ENCODE peak calls at places on chromosomes 16 and 17, in seven cellular contexts. One of them, this sample, is unnamed.

GRCh38 chr16:70688266-70688742 is 2.5 kb upstream of the MTSS2 start:
- DNase-seq in GM23338: peak
- DNase-seq in breast epithelium: peak
- DNase-seq in transverse colon: peak
- DNase-seq in stomach: peak
- DNase-seq in HL-60: no peak
- DNase-seq in HCT116: no peak
- DNase-seq in this sample: no peak

GRCh38 chr16:83402969-83403368 is 404.8 kb upstream of the HSBP1 start:
- DNase-seq in HL-60: no peak
- DNase-seq in GM23338: peak
- DNase-seq in breast epithelium: no peak
- DNase-seq in HCT116: no peak
- DNase-seq in transverse colon: no peak
- DNase-seq in stomach: no peak
- DNase-seq in this sample: no peak

GRCh38 chr17:58303981-58304734 is 23.4 kb upstream of the MPO start:
- DNase-seq in HCT116: peak
- DNase-seq in breast epithelium: peak
- DNase-seq in HL-60: peak
- DNase-seq in GM23338: peak
- DNase-seq in transverse colon: peak
- DNase-seq in stomach: peak
- DNase-seq in this sample: peak

GRCh38 chr17:55845385-55845784 is 94.5 kb downstream of the PCTP start:
- DNase-seq in stomach: peak
- DNase-seq in transverse colon: peak
- DNase-seq in HCT116: no peak
- DNase-seq in HL-60: no peak
- DNase-seq in GM23338: peak
- DNase-seq in breast epithelium: no peak
- DNase-seq in this sample: no peak

GRCh38 chr16:31354394-31355291 is at the start of gene ITGAX:
- DNase-seq in GM23338: no peak
- DNase-seq in transverse colon: peak
- DNase-seq in HCT116: no peak
- DNase-seq in breast epithelium: no peak
- DNase-seq in stomach: peak
- DNase-seq in HL-60: peak
- DNase-seq in this sample: no peak

GRCh38 chr16:66618588-66618987 is 14.1 kb downstream of the CMTM3 start:
- DNase-seq in HCT116: peak
- DNase-seq in stomach: no peak
- DNase-seq in breast epithelium: no peak
- DNase-seq in GM23338: no peak
- DNase-seq in HL-60: no peak
- DNase-seq in transverse colon: no peak
- DNase-seq in this sample: peak

GRCh38 chr16:17224350-17224749 is 246.4 kb downstream of the XYLT1 start:
- DNase-seq in HCT116: no peak
- DNase-seq in transverse colon: no peak
- DNase-seq in stomach: no peak
- DNase-seq in GM23338: no peak
- DNase-seq in HL-60: no peak
- DNase-seq in breast epithelium: no peak
- DNase-seq in this sample: no peak

GRCh38 chr17:35376245-35376644 is 2.8 kb upstream of the SLFN11 start:
- DNase-seq in transverse colon: no peak
- DNase-seq in stomach: no peak
- DNase-seq in HL-60: peak
- DNase-seq in HCT116: no peak
- DNase-seq in GM23338: no peak
- DNase-seq in breast epithelium: no peak
- DNase-seq in this sample: no peak

GRCh38 chr17:37068266-37068665 is 119.5 kb downstream of the AATF start:
- DNase-seq in stomach: peak
- DNase-seq in HL-60: no peak
- DNase-seq in transverse colon: no peak
- DNase-seq in breast epithelium: no peak
- DNase-seq in GM23338: no peak
- DNase-seq in HCT116: no peak
- DNase-seq in this sample: no peak

GRCh38 chr17:3754458-3755334 is 31.0 kb downstream of the HASPIN start:
- DNase-seq in GM23338: peak
- DNase-seq in stomach: peak
- DNase-seq in HL-60: no peak
- DNase-seq in breast epithelium: peak
- DNase-seq in transverse colon: peak
- DNase-seq in HCT116: peak
- DNase-seq in this sample: no peak

GRCh38 chr17:50634123-50634914 is at the start of gene ABCC3:
- DNase-seq in HCT116: no peak
- DNase-seq in transverse colon: peak
- DNase-seq in breast epithelium: peak
- DNase-seq in GM23338: no peak
- DNase-seq in HL-60: no peak
- DNase-seq in stomach: peak
- DNase-seq in this sample: no peak

GRCh38 chr16:86516618-86517003 is 6.3 kb downstream of the FOXF1 start:
- DNase-seq in HL-60: no peak
- DNase-seq in breast epithelium: no peak
- DNase-seq in transverse colon: no peak
- DNase-seq in GM23338: no peak
- DNase-seq in HCT116: no peak
- DNase-seq in stomach: no peak
- DNase-seq in this sample: no peak

GRCh38 chr17:44075598-44076293 is 5.2 kb downstream of the G6PC3 start:
- DNase-seq in HCT116: no peak
- DNase-seq in breast epithelium: no peak
- DNase-seq in HL-60: no peak
- DNase-seq in GM23338: no peak
- DNase-seq in stomach: no peak
- DNase-seq in transverse colon: no peak
- DNase-seq in this sample: no peak

GRCh38 chr16:22771551-22771950 is 42.4 kb upstream of the HS3ST2 start:
- DNase-seq in transverse colon: no peak
- DNase-seq in HL-60: no peak
- DNase-seq in HCT116: no peak
- DNase-seq in breast epithelium: no peak
- DNase-seq in GM23338: no peak
- DNase-seq in stomach: no peak
- DNase-seq in this sample: no peak

GRCh38 chr17:57523926-57524634 is 221.0 kb downstream of the CCDC182 start:
- DNase-seq in transverse colon: no peak
- DNase-seq in stomach: peak
- DNase-seq in breast epithelium: peak
- DNase-seq in GM23338: no peak
- DNase-seq in HL-60: no peak
- DNase-seq in HCT116: peak
- DNase-seq in this sample: no peak

GRCh38 chr17:7573324-7574080 is 5.9 kb upstream of the CD68 start:
- DNase-seq in HCT116: no peak
- DNase-seq in GM23338: peak
- DNase-seq in breast epithelium: peak
- DNase-seq in HL-60: peak
- DNase-seq in stomach: peak
- DNase-seq in transverse colon: peak
- DNase-seq in this sample: no peak

GRCh38 chr17:19317359-19318095 is 45.0 kb downstream of the B9D1 start:
- DNase-seq in transverse colon: peak
- DNase-seq in HCT116: peak
- DNase-seq in breast epithelium: peak
- DNase-seq in GM23338: peak
- DNase-seq in stomach: peak
- DNase-seq in HL-60: peak
- DNase-seq in this sample: no peak

GRCh38 chr17:51088287-51088686 is 32.4 kb downstream of the SPAG9 start:
- DNase-seq in transverse colon: no peak
- DNase-seq in breast epithelium: no peak
- DNase-seq in HCT116: no peak
- DNase-seq in stomach: no peak
- DNase-seq in GM23338: no peak
- DNase-seq in HL-60: peak
- DNase-seq in this sample: no peak

GRCh38 chr17:42660692-42661345 is 1.7 kb downstream of the TUBG2 start:
- DNase-seq in stomach: no peak
- DNase-seq in HCT116: no peak
- DNase-seq in GM23338: no peak
- DNase-seq in breast epithelium: no peak
- DNase-seq in HL-60: no peak
- DNase-seq in transverse colon: peak
- DNase-seq in this sample: no peak

GRCh38 chr17:71085238-71086033 is 916.1 kb downstream of the KCNJ2 start:
- DNase-seq in HL-60: peak
- DNase-seq in stomach: peak
- DNase-seq in GM23338: peak
- DNase-seq in transverse colon: peak
- DNase-seq in HCT116: peak
- DNase-seq in breast epithelium: no peak
- DNase-seq in this sample: no peak

GRCh38 chr17:10713336-10713735 is 15.9 kb downstream of the ADPRM start:
- DNase-seq in breast epithelium: no peak
- DNase-seq in HCT116: no peak
- DNase-seq in GM23338: no peak
- DNase-seq in stomach: no peak
- DNase-seq in HL-60: no peak
- DNase-seq in transverse colon: no peak
- DNase-seq in this sample: no peak

GRCh38 chr16:83956336-83957289 is 3.6 kb downstream of the OSGIN1 start:
- DNase-seq in stomach: peak
- DNase-seq in HCT116: peak
- DNase-seq in transverse colon: peak
- DNase-seq in breast epithelium: peak
- DNase-seq in HL-60: peak
- DNase-seq in GM23338: peak
- DNase-seq in this sample: peak

GRCh38 chr16:87874639-87875472 is 5.5 kb upstream of the SLC7A5 start:
- DNase-seq in HCT116: no peak
- DNase-seq in GM23338: peak
- DNase-seq in transverse colon: no peak
- DNase-seq in breast epithelium: no peak
- DNase-seq in HL-60: no peak
- DNase-seq in stomach: no peak
- DNase-seq in this sample: no peak

DNA sequence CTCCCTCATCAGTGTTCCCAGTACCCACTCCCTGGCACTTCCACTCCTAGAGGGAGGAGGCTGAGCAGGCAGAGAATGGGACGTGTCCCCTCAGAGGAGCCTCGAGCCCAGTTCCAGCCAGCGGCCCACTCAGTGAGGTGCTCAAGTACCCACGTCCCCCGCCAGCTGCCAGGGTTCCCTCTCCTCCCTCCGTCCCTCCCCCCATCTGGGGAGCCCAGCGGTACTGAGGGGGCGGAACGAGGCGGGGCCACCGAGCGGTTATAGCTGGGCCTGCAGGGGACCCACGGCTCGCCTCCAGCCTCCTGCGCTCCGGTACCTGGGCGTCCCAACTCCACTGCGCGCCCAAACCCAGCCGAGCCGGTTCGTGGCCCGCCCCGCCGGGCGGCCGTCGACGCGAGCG is at the start of gene NPW:
- DNase-seq in HCT116: no peak
- DNase-seq in HL-60: no peak
- DNase-seq in transverse colon: no peak
- DNase-seq in GM23338: peak
- DNase-seq in stomach: no peak
- DNase-seq in breast epithelium: no peak
- DNase-seq in this sample: no peak
- H3K4me3 ChIP-seq in HCT116: peak
- H3K4me3 ChIP-seq in HL-60: no peak
- H3K4me3 ChIP-seq in transverse colon: no peak
- H3K4me3 ChIP-seq in GM23338: peak
- H3K4me3 ChIP-seq in stomach: peak
- H3K4me3 ChIP-seq in breast epithelium: peak
- H3K4me3 ChIP-seq in this sample: peak

DNA sequence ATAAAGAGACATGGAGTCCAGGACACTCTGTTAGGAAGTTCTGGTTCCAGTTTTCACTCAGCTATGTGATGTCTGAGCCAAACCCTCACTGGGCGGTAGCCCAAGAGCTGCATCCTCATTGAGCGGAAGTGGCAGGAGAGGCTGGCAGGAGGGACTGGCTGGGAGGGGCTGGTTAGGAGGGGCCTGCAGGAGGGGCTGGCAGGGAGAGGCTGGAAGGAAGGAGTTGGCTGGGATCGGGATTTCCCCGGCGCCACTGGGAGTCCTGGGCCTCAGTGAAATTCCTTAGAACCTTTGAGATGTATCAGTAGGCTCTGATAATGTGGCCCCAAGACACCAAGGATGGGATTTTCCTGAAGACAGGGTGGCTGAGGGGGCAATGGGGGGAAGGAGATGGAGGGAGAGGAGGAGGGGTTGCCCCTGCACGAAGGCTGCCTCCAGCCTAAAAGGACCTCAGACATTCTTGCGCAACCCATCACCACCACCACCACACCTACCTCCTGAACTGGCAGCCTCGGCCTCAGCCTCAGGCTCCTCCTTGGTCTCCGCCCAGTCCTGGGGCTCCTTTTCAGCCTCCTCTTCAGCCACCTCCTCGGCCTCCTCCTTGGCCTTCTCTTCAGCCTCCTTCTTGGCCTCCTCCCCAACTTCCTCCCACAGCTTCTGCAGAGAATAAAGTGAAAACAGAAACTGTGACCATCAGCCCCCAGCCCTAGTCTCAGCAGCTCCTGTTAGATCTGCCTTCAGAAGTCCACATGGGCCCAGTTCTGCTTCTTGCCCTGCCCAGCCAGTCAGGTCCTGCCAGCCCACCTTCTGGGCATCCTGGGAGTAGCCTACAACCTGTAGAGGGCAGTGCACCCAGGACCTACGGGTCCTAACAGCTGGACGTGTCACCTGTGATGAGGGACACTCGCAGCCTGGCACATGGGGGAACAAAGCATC is 31.7 kb downstream of the CNGB1 start:
- DNase-seq in HL-60: peak
- DNase-seq in breast epithelium: peak
- DNase-seq in stomach: peak
- DNase-seq in transverse colon: peak
- DNase-seq in GM23338: no peak
- DNase-seq in HCT116: peak
- DNase-seq in this sample: no peak
- TF ChIP-seq POLR2AphosphoS5 in HL-60: no peak
- TF ChIP-seq POLR2AphosphoS5 in breast epithelium: no peak
- TF ChIP-seq POLR2AphosphoS5 in stomach: no peak
- TF ChIP-seq POLR2AphosphoS5 in transverse colon: no peak
- TF ChIP-seq POLR2AphosphoS5 in GM23338: no peak
- TF ChIP-seq POLR2AphosphoS5 in HCT116: no peak
- TF ChIP-seq POLR2AphosphoS5 in this sample: no peak

GRCh38 chr17:17628388-17629008 is 37.0 kb upstream of the PEMT start:
- DNase-seq in transverse colon: peak
- DNase-seq in GM23338: no peak
- DNase-seq in stomach: peak
- DNase-seq in HCT116: no peak
- DNase-seq in HL-60: no peak
- DNase-seq in breast epithelium: peak
- DNase-seq in this sample: no peak
- H3K4me3 ChIP-seq in transverse colon: no peak
- H3K4me3 ChIP-seq in GM23338: no peak
- H3K4me3 ChIP-seq in stomach: no peak
- H3K4me3 ChIP-seq in HCT116: no peak
- H3K4me3 ChIP-seq in HL-60: no peak
- H3K4me3 ChIP-seq in breast epithelium: peak
- H3K4me3 ChIP-seq in this sample: peak

GRCh38 chr16:51637744-51638100 is 486.7 kb upstream of the SALL1 start:
- DNase-seq in transverse colon: no peak
- DNase-seq in stomach: no peak
- DNase-seq in HCT116: no peak
- DNase-seq in GM23338: no peak
- DNase-seq in HL-60: no peak
- DNase-seq in breast epithelium: no peak
- DNase-seq in this sample: no peak
- TF ChIP-seq POLR2AphosphoS5 in transverse colon: no peak
- TF ChIP-seq POLR2AphosphoS5 in stomach: no peak
- TF ChIP-seq POLR2AphosphoS5 in HCT116: no peak
- TF ChIP-seq POLR2AphosphoS5 in GM23338: no peak
- TF ChIP-seq POLR2AphosphoS5 in HL-60: no peak
- TF ChIP-seq POLR2AphosphoS5 in breast epithelium: no peak
- TF ChIP-seq POLR2AphosphoS5 in this sample: no peak

This sample was measured in Panc1.